ENCODE peak calls at places on chromosomes 13 and 19, in six cellular contexts. One of them, this sample, is unnamed. For H3K4me1, the result is how much of the 10 kb centered on the place peaks cover.

GRCh38 chr13:80341771-80342271 is 895 bp upstream of the SPRY2 start:
- DNase-seq in mucosa of descending colon: peak
- DNase-seq in tibial nerve: no peak
- DNase-seq in Peyer's patch: peak
- DNase-seq in right lobe of liver: peak
- DNase-seq in ovary: peak
- DNase-seq in this sample: peak

GRCh38 chr13:42277618-42278276 is 5.8 kb downstream of the AKAP11 start:
- DNase-seq in mucosa of descending colon: no peak
- DNase-seq in tibial nerve: no peak
- DNase-seq in Peyer's patch: no peak
- DNase-seq in right lobe of liver: no peak
- DNase-seq in ovary: no peak
- DNase-seq in this sample: no peak

GRCh38 chr19:572891-573825 is 762 bp downstream of the BSG start:
- DNase-seq in mucosa of descending colon: peak
- DNase-seq in tibial nerve: no peak
- DNase-seq in Peyer's patch: peak
- DNase-seq in right lobe of liver: peak
- DNase-seq in ovary: peak
- DNase-seq in this sample: peak

GRCh38 chr19:17467471-17468301 is 2.6 kb upstream of the SLC27A1 start:
- DNase-seq in mucosa of descending colon: no peak
- DNase-seq in tibial nerve: no peak
- DNase-seq in Peyer's patch: no peak
- DNase-seq in right lobe of liver: no peak
- DNase-seq in ovary: no peak
- DNase-seq in this sample: no peak

GRCh38 chr13:34124912-34125311 is 307.0 kb downstream of the RFC3 start:
- DNase-seq in mucosa of descending colon: no peak
- DNase-seq in tibial nerve: no peak
- DNase-seq in Peyer's patch: no peak
- DNase-seq in right lobe of liver: no peak
- DNase-seq in ovary: no peak
- DNase-seq in this sample: no peak

GRCh38 chr13:40806241-40806640 is 16.8 kb downstream of the SLC25A15 start:
- DNase-seq in mucosa of descending colon: no peak
- DNase-seq in tibial nerve: no peak
- DNase-seq in Peyer's patch: no peak
- DNase-seq in right lobe of liver: no peak
- DNase-seq in ovary: no peak
- DNase-seq in this sample: no peak

GRCh38 chr13:68588623-68589022 is 1358.5 kb upstream of the PCDH9 start:
- DNase-seq in mucosa of descending colon: no peak
- DNase-seq in tibial nerve: no peak
- DNase-seq in Peyer's patch: peak
- DNase-seq in right lobe of liver: no peak
- DNase-seq in ovary: no peak
- DNase-seq in this sample: no peak

GRCh38 chr19:18107235-18108083 is 9.9 kb downstream of the MAST3 start:
- DNase-seq in mucosa of descending colon: no peak
- DNase-seq in tibial nerve: no peak
- DNase-seq in Peyer's patch: no peak
- DNase-seq in right lobe of liver: no peak
- DNase-seq in ovary: no peak
- DNase-seq in this sample: no peak

GRCh38 chr19:2528543-2529173 is 52.7 kb downstream of the GADD45B start:
- DNase-seq in mucosa of descending colon: no peak
- DNase-seq in tibial nerve: no peak
- DNase-seq in Peyer's patch: peak
- DNase-seq in right lobe of liver: no peak
- DNase-seq in ovary: no peak
- DNase-seq in this sample: no peak

GRCh38 chr13:98267080-98267912 is 90.2 kb upstream of the RNF113B start:
- DNase-seq in mucosa of descending colon: peak
- DNase-seq in tibial nerve: no peak
- DNase-seq in Peyer's patch: no peak
- DNase-seq in right lobe of liver: peak
- DNase-seq in ovary: no peak
- DNase-seq in this sample: no peak

GRCh38 chr13:38685974-38686571 is 804 bp upstream of the FREM2 start:
- DNase-seq in mucosa of descending colon: peak
- DNase-seq in tibial nerve: no peak
- DNase-seq in Peyer's patch: no peak
- DNase-seq in right lobe of liver: peak
- DNase-seq in ovary: no peak
- DNase-seq in this sample: no peak
- TF ChIP-seq CTCF in mucosa of descending colon: no peak
- TF ChIP-seq CTCF in tibial nerve: peak
- TF ChIP-seq CTCF in Peyer's patch: no peak
- TF ChIP-seq CTCF in right lobe of liver: peak
- TF ChIP-seq CTCF in ovary: no peak
- TF ChIP-seq CTCF in this sample: peak

DNA sequence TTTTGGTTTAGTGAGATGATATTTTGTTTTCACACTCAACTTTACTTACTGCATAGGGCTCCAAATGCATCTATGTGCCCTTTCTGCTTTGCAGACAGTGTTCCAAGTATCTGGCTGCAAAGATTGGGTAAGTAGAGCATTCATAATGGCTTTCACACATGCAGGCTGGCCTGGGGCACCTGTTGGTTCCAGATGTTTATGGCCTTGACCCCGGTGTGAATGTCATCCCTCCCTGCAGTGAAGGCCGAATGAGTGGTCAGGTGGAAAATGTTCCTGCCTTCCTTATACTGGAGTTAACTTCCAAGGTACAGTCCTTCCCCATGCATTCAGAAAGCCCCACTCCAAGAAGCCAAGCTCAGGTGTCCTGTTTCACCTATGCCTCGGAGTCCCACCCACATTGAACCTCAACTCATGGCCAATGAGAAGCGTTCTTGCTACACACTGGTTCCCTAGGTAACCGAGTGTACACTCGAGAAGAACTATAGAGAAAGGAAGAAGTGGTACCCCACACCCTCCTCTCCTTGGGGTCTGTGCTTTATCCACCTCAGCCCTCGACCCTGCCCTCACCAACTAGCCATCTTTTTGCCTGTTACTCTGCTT is 23.0 kb upstream of the ZNF536 start:
- DNase-seq in mucosa of descending colon: no peak
- DNase-seq in tibial nerve: no peak
- DNase-seq in Peyer's patch: no peak
- DNase-seq in right lobe of liver: peak
- DNase-seq in ovary: no peak
- DNase-seq in this sample: no peak
- H3K4me1 ChIP-seq in mucosa of descending colon: under half
- H3K4me1 ChIP-seq in tibial nerve: under half
- H3K4me1 ChIP-seq in Peyer's patch: under half
- H3K4me1 ChIP-seq in right lobe of liver: under half
- H3K4me1 ChIP-seq in ovary: under half
- H3K4me1 ChIP-seq in this sample: under half

GRCh38 chr13:94708971-94709614 is 3.3 kb downstream of the SOX21 start:
- DNase-seq in mucosa of descending colon: no peak
- DNase-seq in tibial nerve: no peak
- DNase-seq in Peyer's patch: no peak
- DNase-seq in right lobe of liver: no peak
- DNase-seq in ovary: no peak
- DNase-seq in this sample: no peak
- TF ChIP-seq CTCF in mucosa of descending colon: no peak
- TF ChIP-seq CTCF in tibial nerve: no peak
- TF ChIP-seq CTCF in Peyer's patch: no peak
- TF ChIP-seq CTCF in right lobe of liver: no peak
- TF ChIP-seq CTCF in ovary: no peak
- TF ChIP-seq CTCF in this sample: no peak

GRCh38 chr13:99313473-99313872 is 6.3 kb upstream of the GPR183 start:
- DNase-seq in mucosa of descending colon: no peak
- DNase-seq in tibial nerve: no peak
- DNase-seq in Peyer's patch: no peak
- DNase-seq in right lobe of liver: no peak
- DNase-seq in ovary: no peak
- DNase-seq in this sample: no peak

GRCh38 chr13:99311748-99312492 is 4.7 kb upstream of the GPR183 start:
- DNase-seq in mucosa of descending colon: no peak
- DNase-seq in tibial nerve: no peak
- DNase-seq in Peyer's patch: no peak
- DNase-seq in right lobe of liver: no peak
- DNase-seq in ovary: peak
- DNase-seq in this sample: no peak

GRCh38 chr13:99313941-99314340 is 6.7 kb upstream of the GPR183 start:
- DNase-seq in mucosa of descending colon: no peak
- DNase-seq in tibial nerve: no peak
- DNase-seq in Peyer's patch: no peak
- DNase-seq in right lobe of liver: no peak
- DNase-seq in ovary: no peak
- DNase-seq in this sample: no peak

GRCh38 chr13:99311137-99311536 is 3.9 kb upstream of the GPR183 start:
- DNase-seq in mucosa of descending colon: no peak
- DNase-seq in tibial nerve: no peak
- DNase-seq in Peyer's patch: no peak
- DNase-seq in right lobe of liver: no peak
- DNase-seq in ovary: peak
- DNase-seq in this sample: no peak

DNA sequence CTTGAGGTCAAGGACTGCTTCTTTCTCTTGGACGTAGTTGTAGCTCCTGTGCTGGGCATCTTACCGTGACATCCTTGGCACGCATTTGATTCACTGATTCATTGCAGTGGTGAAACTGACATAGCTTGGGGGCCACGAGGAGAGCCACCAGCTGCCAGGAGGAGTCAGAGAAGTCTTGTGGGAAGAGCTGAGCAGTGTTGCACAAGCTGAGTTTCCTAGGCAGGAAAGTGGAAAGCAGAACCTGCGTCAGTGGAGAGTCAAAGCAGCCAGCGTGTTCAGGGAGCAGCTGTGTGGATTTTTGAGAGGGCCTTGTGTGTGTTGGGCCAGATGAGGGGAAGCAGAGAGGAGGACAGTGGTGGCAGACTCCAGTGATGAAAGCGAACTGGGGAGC is 5.3 kb upstream of the GPR183 start:
- DNase-seq in mucosa of descending colon: peak
- DNase-seq in tibial nerve: peak
- DNase-seq in Peyer's patch: peak
- DNase-seq in right lobe of liver: no peak
- DNase-seq in ovary: peak
- DNase-seq in this sample: peak
- H3K4me1 ChIP-seq in mucosa of descending colon: under half
- H3K4me1 ChIP-seq in tibial nerve: under half
- H3K4me1 ChIP-seq in Peyer's patch: under half
- H3K4me1 ChIP-seq in right lobe of liver: under half
- H3K4me1 ChIP-seq in ovary: under half
- H3K4me1 ChIP-seq in this sample: under half

DNA sequence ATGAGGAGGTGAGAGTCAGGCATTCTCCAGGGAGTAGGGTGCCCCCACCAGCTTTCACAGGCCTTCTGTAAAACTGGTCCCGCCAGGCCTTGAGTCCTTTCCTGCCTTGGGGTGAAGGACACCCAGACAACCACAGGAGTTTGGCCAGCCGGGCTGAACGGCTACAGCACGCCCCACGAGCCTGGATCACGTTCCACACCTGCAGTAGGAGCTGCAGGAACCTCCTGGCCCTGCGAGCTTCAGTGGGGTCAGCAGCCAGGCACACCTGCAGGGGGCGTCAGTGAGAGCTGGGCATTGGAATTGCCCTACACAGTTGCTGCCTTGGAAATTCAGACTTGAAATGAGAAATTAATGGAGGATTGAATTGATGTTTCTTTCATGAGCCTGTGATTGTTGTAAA is 45.7 kb downstream of the COL4A2 start:
- DNase-seq in mucosa of descending colon: peak
- DNase-seq in tibial nerve: no peak
- DNase-seq in Peyer's patch: no peak
- DNase-seq in right lobe of liver: no peak
- DNase-seq in ovary: no peak
- DNase-seq in this sample: no peak
- TF ChIP-seq CTCF in mucosa of descending colon: no peak
- TF ChIP-seq CTCF in tibial nerve: no peak
- TF ChIP-seq CTCF in Peyer's patch: no peak
- TF ChIP-seq CTCF in right lobe of liver: no peak
- TF ChIP-seq CTCF in ovary: no peak
- TF ChIP-seq CTCF in this sample: no peak

GRCh38 chr19:13841339-13842293 is 35.3 kb upstream of the NANOS3 start:
- DNase-seq in mucosa of descending colon: peak
- DNase-seq in tibial nerve: no peak
- DNase-seq in Peyer's patch: peak
- DNase-seq in right lobe of liver: peak
- DNase-seq in ovary: no peak
- DNase-seq in this sample: no peak

GRCh38 chr19:13839193-13839937 is 37.6 kb upstream of the NANOS3 start:
- DNase-seq in mucosa of descending colon: peak
- DNase-seq in tibial nerve: peak
- DNase-seq in Peyer's patch: peak
- DNase-seq in right lobe of liver: peak
- DNase-seq in ovary: peak
- DNase-seq in this sample: peak

GRCh38 chr19:13840751-13841338 is 36.1 kb upstream of the NANOS3 start:
- DNase-seq in mucosa of descending colon: no peak
- DNase-seq in tibial nerve: no peak
- DNase-seq in Peyer's patch: no peak
- DNase-seq in right lobe of liver: peak
- DNase-seq in ovary: no peak
- DNase-seq in this sample: no peak

GRCh38 chr19:13838943-13839192 is 38.1 kb upstream of the NANOS3 start:
- DNase-seq in mucosa of descending colon: no peak
- DNase-seq in tibial nerve: no peak
- DNase-seq in Peyer's patch: no peak
- DNase-seq in right lobe of liver: no peak
- DNase-seq in ovary: peak
- DNase-seq in this sample: peak

GRCh38 chr19:13839938-13840750 is 36.8 kb upstream of the NANOS3 start:
- DNase-seq in mucosa of descending colon: peak
- DNase-seq in tibial nerve: no peak
- DNase-seq in Peyer's patch: peak
- DNase-seq in right lobe of liver: peak
- DNase-seq in ovary: no peak
- DNase-seq in this sample: peak
- H3K4me1 ChIP-seq in mucosa of descending colon: under half
- H3K4me1 ChIP-seq in tibial nerve: half or more
- H3K4me1 ChIP-seq in Peyer's patch: under half
- H3K4me1 ChIP-seq in right lobe of liver: under half
- H3K4me1 ChIP-seq in ovary: under half
- H3K4me1 ChIP-seq in this sample: half or more

This sample was measured in heart right ventricle.